ENCODE peak calls at places on chromosomes 7 and 10, in ten cellular contexts. Z is tibial artery, A is left ventricle myocardium inferior, U is A549, G is stomach, P is sigmoid colon, D is psoas muscle, V is MM.1S, K is OCI-LY7, E is colonic mucosa. C is an unnamed sample.

GRCh38 chr10:71390435-71390820 is 6.3 kb upstream of the CDH23 start:
- DNase-seq in Z (no peak), A (no peak), U (no peak), G (no peak), P (no peak), D (no peak), V (no peak), K (no peak), E (no peak), C (no peak)

GRCh38 chr10:81251457-81252115 is 623.4 kb upstream of the NRG3 start:
- DNase-seq in Z (no peak), A (no peak), U (no peak), G (no peak), P (no peak), D (no peak), V (no peak), K (no peak), E (no peak), C (no peak)

GRCh38 chr10:122504551-122504950 is 43.2 kb downstream of the HTRA1 start:
- DNase-seq in Z (peak; percentile 96), A (peak; percentile 92), U (peak; percentile 35), G (peak; percentile 78), P (peak; percentile 97), D (peak; percentile 91), V (no peak), K (no peak), E (peak; percentile 78), C (peak; percentile 83)

GRCh38 chr10:132383026-132383565 is 13.9 kb upstream of the PWWP2B start:
- DNase-seq in Z (peak; percentile 19), A (no peak), U (no peak), G (no peak), P (peak; percentile 50), D (peak; percentile 11), V (no peak), K (no peak), E (no peak), C (no peak)

GRCh38 chr7:36215017-36215621 is 62.1 kb downstream of the EEPD1 start:
- DNase-seq in Z (no peak), A (no peak), U (no peak), G (no peak), P (peak; percentile 47), D (no peak), V (no peak), K (no peak), E (no peak), C (no peak)

GRCh38 chr10:111126073-111126472 is 49.2 kb downstream of the ADRA2A start:
- DNase-seq in Z (no peak), A (no peak), U (no peak), G (no peak), P (no peak), D (no peak), V (no peak), K (no peak), E (no peak), C (no peak)

GRCh38 chr10:72796042-72796441 is 97.5 kb upstream of the OIT3 start:
- DNase-seq in Z (no peak), A (no peak), U (no peak), G (no peak), P (no peak), D (no peak), V (no peak), K (no peak), E (no peak), C (no peak)

GRCh38 chr10:99913831-99914235 is 95.9 kb downstream of the DNMBP start:
- DNase-seq in Z (no peak), A (no peak), U (no peak), G (peak; percentile 63), P (no peak), D (no peak), V (no peak), K (no peak), E (peak; percentile 60), C (no peak)

GRCh38 chr7:149296368-149296767 is 34.4 kb downstream of the ZNF783 start:
- DNase-seq in Z (no peak), A (no peak), U (no peak), G (no peak), P (no peak), D (no peak), V (no peak), K (no peak), E (no peak), C (no peak)

GRCh38 chr7:99742737-99743394 is 7.9 kb upstream of the CYP3A7 start:
- DNase-seq in Z (no peak), A (no peak), U (no peak), G (no peak), P (no peak), D (no peak), V (no peak), K (no peak), E (no peak), C (no peak)

GRCh38 chr10:8224591-8224990 is 170.1 kb downstream of the GATA3 start:
- DNase-seq in Z (no peak), A (no peak), U (no peak), G (no peak), P (no peak), D (no peak), V (no peak), K (no peak), E (no peak), C (no peak)

GRCh38 chr10:110209399-110209925 is 2.1 kb downstream of the MXI1 start:
- DNase-seq in Z (no peak), A (peak; percentile 65), U (peak; percentile 52), G (no peak), P (peak; percentile 89), D (peak; percentile 72), V (peak; percentile 77), K (peak; percentile 74), E (no peak), C (peak; percentile 43)

GRCh38 chr10:48655426-48656240 is 29.0 kb upstream of the WDFY4 start:
- DNase-seq in Z (peak; percentile 92), A (peak; percentile 76), U (peak; percentile 33), G (peak; percentile 77), P (peak; percentile 80), D (peak; percentile 84), V (peak; percentile 73), K (no peak), E (peak; percentile 47), C (peak; percentile 66)

GRCh38 chr10:4810093-4810492 is 15.9 kb upstream of the AKR1E2 start:
- DNase-seq in Z (no peak), A (no peak), U (no peak), G (no peak), P (no peak), D (no peak), V (no peak), K (no peak), E (no peak), C (no peak)

GRCh38 chr7:55054758-55055157 is 35.9 kb downstream of the EGFR start:
- DNase-seq in Z (no peak), A (no peak), U (no peak), G (no peak), P (no peak), D (no peak), V (no peak), K (no peak), E (no peak), C (no peak)
- H3K4me1 ChIP-seq in Z (no peaks in the 10 kb centered on the region), A (peaks cover 45% of the 10 kb centered on the region), U (peaks cover 93% of the 10 kb centered on the region), G (no peaks in the 10 kb centered on the region), P (peaks cover 16% of the 10 kb centered on the region), D (peaks cover 44% of the 10 kb centered on the region), V (no peaks in the 10 kb centered on the region), K (no peaks in the 10 kb centered on the region), E (no peaks in the 10 kb centered on the region), C (peaks cover 19% of the 10 kb centered on the region)

DNA sequence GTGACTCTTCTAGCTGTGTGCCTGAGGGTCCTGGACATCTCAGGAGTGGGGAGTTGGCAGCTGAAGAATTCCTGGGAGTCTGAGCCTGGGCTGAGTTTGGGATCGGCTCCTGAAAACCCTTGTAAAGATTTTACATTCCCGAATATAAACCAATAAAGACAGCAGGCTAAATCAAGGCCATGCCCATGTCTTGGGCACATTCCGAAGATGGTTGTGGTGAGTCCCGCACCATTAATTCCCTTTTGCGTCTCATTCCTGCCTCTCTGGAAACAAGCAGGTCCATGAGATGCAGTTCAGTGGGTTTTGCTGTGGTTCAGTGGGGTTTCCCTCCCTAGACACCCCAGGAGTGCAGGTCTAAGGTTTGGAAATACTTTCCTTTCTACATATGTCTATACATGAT is 90.9 kb downstream of the COL26A1 start:
- DNase-seq in Z (no peak), A (no peak), U (no peak), G (no peak), P (no peak), D (no peak), V (no peak), K (no peak), E (no peak), C (no peak)
- TF ChIP-seq CTCF in Z (no peak), A (no peak), U (no peak), G (no peak), P (no peak), D (no peak), V (no peak), K (no peak), E (no peak), C (no peak)

DNA sequence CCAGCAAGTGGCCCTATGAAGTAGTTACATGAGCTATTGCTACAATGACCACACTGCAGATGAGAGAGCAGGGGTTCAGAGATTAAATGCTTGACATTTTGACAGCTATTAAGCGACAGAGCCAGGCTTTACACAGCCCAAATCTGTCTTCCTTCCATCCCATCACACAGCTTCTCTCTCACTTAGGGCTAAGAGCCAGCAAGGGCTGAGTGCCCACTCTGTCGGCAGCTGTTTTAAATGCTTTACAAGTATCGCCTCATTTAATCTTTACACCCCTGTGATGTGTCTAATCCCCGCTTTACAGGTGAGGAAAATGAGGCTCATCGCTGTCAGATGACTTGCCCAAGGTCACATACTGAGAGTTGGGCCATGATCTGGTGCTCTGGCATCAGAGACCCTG is 15.2 kb upstream of the OPALIN start:
- DNase-seq in Z (no peak), A (no peak), U (no peak), G (no peak), P (no peak), D (no peak), V (no peak), K (no peak), E (no peak), C (no peak)
- H3K4me3 ChIP-seq in Z (no peak overlapping the region), A (no peak overlapping the region), U (no peak overlapping the region), G (no peak overlapping the region), P (no peak overlapping the region), D (no peak overlapping the region), V (no peak overlapping the region), K (no peak overlapping the region), E (no peak overlapping the region), C (no peak overlapping the region)

GRCh38 chr7:80918909-80919721 is at the start of gene SEMA3C:
- DNase-seq in Z (peak; percentile 95), A (peak; percentile 90), U (peak; percentile 70), G (peak; percentile 94), P (peak; percentile 96), D (peak; percentile 95), V (peak; percentile 86), K (no peak), E (peak; percentile 90), C (peak; percentile 86)

GRCh38 chr7:80922254-80923049 is 3.6 kb upstream of the SEMA3C start:
- DNase-seq in Z (no peak), A (no peak), U (no peak), G (peak; percentile 83), P (no peak), D (no peak), V (no peak), K (no peak), E (peak; percentile 54), C (no peak)

GRCh38 chr7:80924090-80924489 is 5.2 kb upstream of the SEMA3C start:
- DNase-seq in Z (no peak), A (no peak), U (no peak), G (no peak), P (no peak), D (no peak), V (no peak), K (no peak), E (no peak), C (no peak)

GRCh38 chr7:80921130-80921529 is 2.3 kb upstream of the SEMA3C start:
- DNase-seq in Z (no peak), A (no peak), U (no peak), G (no peak), P (no peak), D (no peak), V (no peak), K (no peak), E (peak; percentile 43), C (no peak)

GRCh38 chr7:80923211-80923612 is 4.4 kb upstream of the SEMA3C start:
- DNase-seq in Z (no peak), A (no peak), U (no peak), G (no peak), P (no peak), D (no peak), V (no peak), K (no peak), E (no peak), C (no peak)
- H3K4me1 ChIP-seq in Z (no peaks in the 10 kb centered on the region), A (peaks cover 15% of the 10 kb centered on the region), U (peaks cover 31% of the 10 kb centered on the region), G (peaks cover 13% of the 10 kb centered on the region), P (peaks cover 12% of the 10 kb centered on the region), D (no peaks in the 10 kb centered on the region), V (peaks cover 4% of the 10 kb centered on the region), K (no peaks in the 10 kb centered on the region), E (peaks cover 6% of the 10 kb centered on the region), C (no peaks in the 10 kb centered on the region)